ENCODE peak calls at places on chromosomes 1 and 21, in ten cellular contexts. W is mesendoderm; J is ovary; P is hepatocyte; V is HAP-1; H is neural progenitor cell; S is GM23338; L is GM23248; M is psoas muscle; A is CD8-positive, alpha-beta memory T cell. K is an unnamed sample. For H3K27me3 and H3K36me3, the result is how much of the 10 kb centered on the place peaks cover.

GRCh38 chr1:36160949-36161485 is 5.1 kb downstream of the MAP7D1 start:
- DNase-seq in L (peak), A (peak), W (peak), S (peak), H (peak), P (peak), J (peak), V (peak), M (peak), K (peak)

GRCh38 chr1:115411388-115412063 is 73.5 kb upstream of the NGF start:
- DNase-seq in V (no peak), W (no peak), J (no peak), P (peak), H (no peak), A (no peak), S (no peak), M (no peak), L (peak), K (no peak)

GRCh38 chr1:96995351-96995750 is 273.8 kb downstream of the PTBP2 start:
- DNase-seq in H (no peak), M (no peak), J (no peak), L (no peak), A (no peak), V (no peak), W (no peak), S (no peak), P (no peak), K (no peak)

GRCh38 chr1:243931957-243932356 is 81.9 kb upstream of the AKT3 start:
- DNase-seq in H (no peak), W (no peak), L (no peak), P (no peak), V (no peak), A (no peak), S (no peak), J (no peak), M (no peak), K (no peak)

GRCh38 chr1:24769656-24770651 is 24.7 kb downstream of the CLIC4 start:
- DNase-seq in J (no peak), H (no peak), V (no peak), S (no peak), W (no peak), A (no peak), M (no peak), P (peak), L (peak), K (no peak)

GRCh38 chr1:35585281-35585680 is 12.2 kb downstream of the TFAP2E start:
- DNase-seq in H (no peak), J (no peak), V (no peak), S (no peak), P (no peak), W (no peak), A (no peak), M (no peak), L (no peak), K (no peak)

GRCh38 chr1:72397786-72398185 is 115.4 kb upstream of the NEGR1 start:
- DNase-seq in J (no peak), M (no peak), H (peak), W (no peak), V (no peak), A (no peak), S (no peak), P (no peak), L (peak), K (no peak)

GRCh38 chr1:43455205-43455889 is 1.6 kb upstream of the HYI start:
- DNase-seq in V (no peak), L (no peak), P (no peak), W (no peak), M (no peak), H (no peak), S (no peak), J (no peak), A (no peak), K (no peak)

GRCh38 chr1:18666317-18666920 is 35.8 kb downstream of the PAX7 start:
- DNase-seq in W (no peak), S (no peak), H (no peak), V (no peak), P (no peak), M (no peak), L (no peak), J (no peak), A (no peak), K (no peak)

GRCh38 chr21:38937286-38937790 is 131.6 kb downstream of the ETS2 start:
- DNase-seq in M (no peak), J (no peak), A (no peak), P (no peak), L (no peak), V (no peak), S (no peak), H (no peak), W (no peak), K (no peak)

GRCh38 chr1:115088115-115088794 is 1.0 kb downstream of the TSPAN2 start:
- DNase-seq in H (no peak), P (no peak), A (no peak), S (peak), V (no peak), J (no peak), L (no peak), W (peak), M (no peak), K (no peak)

GRCh38 chr1:244326757-244327156 is 125.0 kb downstream of the ADSS2 start:
- DNase-seq in H (no peak), P (no peak), S (no peak), A (no peak), V (no peak), W (no peak), J (no peak), M (no peak), L (no peak), K (no peak)

GRCh38 chr1:209513226-209513625 is 70.3 kb upstream of the CAMK1G start:
- DNase-seq in H (peak), S (peak), A (no peak), W (peak), J (no peak), M (no peak), P (peak), V (peak), L (peak), K (peak)

GRCh38 chr21:45016491-45017375 is 57.6 kb upstream of the ADARB1 start:
- DNase-seq in V (no peak), P (no peak), H (no peak), M (peak), A (no peak), W (no peak), S (no peak), L (no peak), J (peak), K (peak)

GRCh38 chr1:98027044-98027443 is 106.2 kb upstream of the DPYD start:
- DNase-seq in V (no peak), A (no peak), J (no peak), S (no peak), M (no peak), L (no peak), H (no peak), W (no peak), P (no peak), K (no peak)

GRCh38 chr1:41545996-41546938 is 61.8 kb upstream of the EDN2 start:
- DNase-seq in P (no peak), A (no peak), V (no peak), M (no peak), W (no peak), H (no peak), S (no peak), L (peak), J (peak), K (no peak)

GRCh38 chr1:211902624-211903291 is 72.2 kb upstream of the LPGAT1 start:
- DNase-seq in L (no peak), V (no peak), J (no peak), W (no peak), S (no peak), A (no peak), M (no peak), P (no peak), H (no peak), K (no peak)

GRCh38 chr21:29080454-29080930 is 7.0 kb upstream of the CCT8 start:
- DNase-seq in A (no peak), P (no peak), L (no peak), H (no peak), S (no peak), J (no peak), W (no peak), M (no peak), V (no peak), K (no peak)

GRCh38 chr21:33063365-33063883 is 6.5 kb upstream of the OLIG1 start:
- DNase-seq in A (no peak), S (no peak), M (no peak), L (no peak), H (no peak), J (no peak), P (no peak), V (no peak), W (no peak), K (no peak)
- H3K27me3 ChIP-seq in A (under half), S (half or more), M (under half), L (half or more), H (half or more), J (under half), P (half or more), V (under half), W (under half), K (under half)

DNA sequence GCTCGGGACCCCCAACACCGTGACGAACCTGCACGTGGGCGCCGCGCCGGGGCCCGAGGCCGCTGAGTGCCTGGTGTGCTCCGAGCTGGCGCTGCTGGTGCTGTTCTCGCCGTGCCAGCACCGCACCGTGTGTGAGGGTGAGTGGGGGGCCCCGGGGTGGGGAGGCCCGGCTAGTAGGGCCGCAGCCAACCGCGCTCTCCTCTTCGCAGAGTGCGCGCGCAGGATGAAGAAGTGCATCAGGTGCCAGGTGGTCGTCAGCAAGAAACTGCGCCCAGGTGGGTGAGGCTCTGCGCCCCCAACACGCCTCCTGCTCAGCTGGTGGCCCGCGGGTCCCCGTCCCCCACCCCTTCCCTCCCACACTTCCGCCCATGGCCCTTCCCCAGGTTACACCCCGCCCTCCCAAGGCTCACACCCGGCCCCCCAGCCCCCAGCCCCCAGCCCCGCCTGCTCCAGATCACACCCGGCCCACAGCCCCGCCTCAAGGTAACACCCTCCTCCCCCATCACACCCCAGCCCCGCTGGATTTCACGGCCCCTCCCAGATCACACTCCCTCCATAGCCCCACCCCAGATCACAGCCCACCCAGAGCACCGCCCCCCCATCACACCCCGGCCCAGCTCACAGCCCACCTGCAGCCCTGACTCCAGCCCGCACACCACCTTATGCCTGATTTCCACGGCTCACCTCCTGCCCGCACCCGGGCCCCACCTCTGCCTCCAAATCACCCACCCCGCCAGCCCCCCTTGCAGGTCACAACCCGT is 2.4 kb upstream of the MMP23B start:
- DNase-seq in V (no peak), A (peak), J (peak), M (peak), H (no peak), S (peak), L (no peak), P (no peak), W (peak), K (peak)
- H3K4me3 ChIP-seq in V (no peak), A (peak), J (no peak), M (no peak), H (no peak), S (peak), L (no peak), P (no peak), W (peak), K (peak)

GRCh38 chr1:226158983-226159382 is 27.6 kb downstream of the ACBD3 start:
- DNase-seq in A (no peak), S (no peak), H (no peak), W (no peak), P (no peak), J (no peak), L (no peak), M (no peak), V (no peak), K (no peak)

GRCh38 chr1:226158457-226158856 is 28.1 kb downstream of the ACBD3 start:
- DNase-seq in L (no peak), W (no peak), P (no peak), S (no peak), A (no peak), V (no peak), M (no peak), J (no peak), H (no peak), K (no peak)

GRCh38 chr1:226149806-226150205 is 36.7 kb downstream of the ACBD3 start:
- DNase-seq in S (peak), J (no peak), W (peak), M (no peak), L (peak), H (no peak), P (peak), V (peak), A (no peak), K (no peak)

GRCh38 chr1:226157761-226158316 is 28.7 kb downstream of the ACBD3 start:
- DNase-seq in J (no peak), S (no peak), V (no peak), W (no peak), M (no peak), P (no peak), L (no peak), A (no peak), H (no peak), K (no peak)

DNA sequence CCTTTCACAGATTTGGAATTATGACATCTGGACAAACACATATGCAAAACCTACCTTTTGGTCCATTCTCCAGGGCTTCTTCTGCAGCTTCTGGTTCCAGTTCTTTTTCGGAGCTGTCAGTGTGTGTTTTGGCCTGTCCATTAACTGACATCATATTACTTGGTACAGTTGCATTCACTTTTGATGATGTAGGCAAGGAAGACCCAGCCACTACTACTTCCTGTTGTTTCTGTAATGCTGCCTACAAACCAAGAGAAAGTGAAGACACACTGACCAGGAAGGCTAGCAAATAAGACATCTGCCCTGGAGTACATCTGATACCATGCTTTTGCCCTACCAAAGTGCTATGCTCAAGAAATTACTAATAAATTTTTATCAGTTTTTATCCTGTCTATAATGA is 31.9 kb downstream of the ACBD3 start:
- DNase-seq in H (no peak), A (no peak), L (no peak), J (no peak), W (no peak), M (no peak), S (no peak), P (no peak), V (no peak), K (no peak)
- H3K36me3 ChIP-seq in H (under half), A (under half), L (half or more), J (under half), W (under half), M (under half), S (under half), P (under half), V (half or more), K (under half)

GRCh38 chr1:180800945-180801344 is 111.8 kb upstream of the KIAA1614 start:
- DNase-seq in S (no peak), A (no peak), V (no peak), M (no peak), H (no peak), J (no peak), W (no peak), P (no peak), L (no peak), K (no peak)
- H3K27me3 ChIP-seq in S (under half), A (under half), V (under half), M (under half), H (under half), J (under half), W (under half), P (under half), L (under half), K (under half)

GRCh38 chr1:9195651-9196050 is 38.9 kb upstream of the H6PD start:
- DNase-seq in J (no peak), A (no peak), V (no peak), S (no peak), P (no peak), W (no peak), H (no peak), L (no peak), M (no peak), K (no peak)
- H3K4me3 ChIP-seq in J (no peak), A (no peak), V (no peak), S (no peak), P (no peak), W (no peak), H (no peak), L (no peak), M (no peak), K (no peak)

DNA sequence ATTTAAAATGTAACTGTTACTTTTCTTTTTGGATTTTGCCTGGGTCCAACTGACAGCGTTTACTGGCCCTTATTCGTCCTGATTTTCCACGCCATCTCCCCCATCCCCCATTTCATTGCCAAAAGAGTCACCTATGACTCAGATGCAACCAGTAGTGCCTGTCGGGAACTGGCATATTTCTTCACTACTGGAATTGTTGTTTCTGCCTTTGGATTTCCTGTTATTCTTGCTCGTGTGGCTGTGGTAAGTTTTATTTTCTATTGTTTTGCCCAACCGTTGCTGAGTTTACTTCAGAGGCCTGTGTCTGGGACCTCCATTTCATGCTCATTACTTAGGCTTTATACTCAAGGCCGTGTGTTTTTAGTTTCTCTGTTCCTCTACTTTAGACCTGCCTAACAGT is 9.3 kb downstream of the LEPR start:
- DNase-seq in L (peak), W (no peak), M (no peak), S (no peak), A (no peak), V (no peak), H (no peak), P (no peak), J (no peak), K (no peak)
- H3K36me3 ChIP-seq in L (under half), W (under half), M (under half), S (under half), A (under half), V (under half), H (under half), P (under half), J (under half), K (under half)

GRCh38 chr1:26049531-26050254 is 3.8 kb upstream of the SLC30A2 start:
- DNase-seq in P (peak), A (no peak), M (peak), L (peak), H (no peak), J (no peak), V (no peak), W (no peak), S (no peak), K (no peak)
- H3K27me3 ChIP-seq in P (under half), A (under half), M (under half), L (half or more), H (half or more), J (under half), V (under half), W (under half), S (half or more), K (under half)

GRCh38 chr1:21341022-21341421 is 50.8 kb upstream of the ECE1 start:
- DNase-seq in W (no peak), L (no peak), P (no peak), H (no peak), V (no peak), S (no peak), M (no peak), J (no peak), A (no peak), K (no peak)

GRCh38 chr1:21341517-21342078 is 51.3 kb upstream of the ECE1 start:
- DNase-seq in V (no peak), L (no peak), J (peak), P (no peak), A (no peak), M (no peak), W (no peak), H (no peak), S (no peak), K (no peak)

GRCh38 chr1:21344750-21345443 is 54.6 kb upstream of the ECE1 start:
- DNase-seq in P (no peak), L (peak), S (peak), M (peak), A (no peak), H (peak), V (no peak), J (peak), W (no peak), K (peak)

GRCh38 chr1:21344098-21344749 is 54.0 kb upstream of the ECE1 start:
- DNase-seq in A (no peak), J (peak), V (no peak), S (no peak), M (no peak), P (no peak), W (no peak), L (no peak), H (no peak), K (no peak)

GRCh38 chr1:21342961-21343838 is 52.9 kb upstream of the ECE1 start:
- DNase-seq in H (no peak), V (no peak), L (no peak), W (no peak), P (no peak), M (no peak), S (no peak), J (no peak), A (no peak), K (no peak)
- H3K4me3 ChIP-seq in H (no peak), V (no peak), L (peak), W (no peak), P (peak), M (peak), S (no peak), J (peak), A (peak), K (no peak)

GRCh38 chr1:47650205-47650604 is 212.4 kb downstream of the FOXD2 start:
- DNase-seq in A (no peak), H (no peak), L (peak), W (peak), P (peak), J (no peak), S (no peak), M (no peak), V (no peak), K (no peak)
- H3K36me3 ChIP-seq in A (under half), H (under half), L (under half), W (under half), P (under half), J (under half), S (under half), M (under half), V (under half), K (under half)